ENCODE peak calls at places on chromosomes 16 and 17, in four cellular contexts. D is K562, B is HepG2, C is GM12878. I is an unnamed sample.

GRCh38 chr17:59963738-59964454 is 644 bp downstream of the RNFT1 start:
- DNase-seq in C (no peak), B (peak), D (peak), I (no peak)

GRCh38 chr17:80637286-80637703 is 92.7 kb downstream of the RPTOR start:
- DNase-seq in C (no peak), B (no peak), D (no peak), I (no peak)

GRCh38 chr16:55527885-55528284 is 19.0 kb downstream of the LPCAT2 start:
- DNase-seq in C (no peak), B (no peak), D (no peak), I (no peak)

GRCh38 chr17:14143678-14144077 is 74.4 kb downstream of the COX10 start:
- DNase-seq in B (no peak), C (no peak), D (no peak), I (no peak)

GRCh38 chr16:1706386-1707192 is 594 bp downstream of the MAPK8IP3 start:
- DNase-seq in C (no peak), B (no peak), D (peak), I (peak)

GRCh38 chr17:7790150-7790549 is 43.9 kb upstream of the KDM6B start:
- DNase-seq in C (no peak), B (no peak), D (no peak), I (no peak)

GRCh38 chr16:23258919-23259237 is 43.2 kb upstream of the SCNN1B start:
- DNase-seq in D (no peak), C (no peak), B (no peak), I (no peak)

GRCh38 chr17:78739331-78739853 is 42.7 kb downstream of the CYTH1 start:
- DNase-seq in D (no peak), C (peak), B (no peak), I (no peak)

GRCh38 chr17:42521666-42522262 is 14.3 kb upstream of the NAGLU start:
- DNase-seq in B (no peak), C (no peak), D (peak), I (no peak)

GRCh38 chr16:86805210-86805609 is 226.9 kb downstream of the FOXL1 start:
- DNase-seq in C (no peak), D (no peak), B (no peak), I (no peak)

GRCh38 chr17:35373984-35374765 is 754 bp upstream of the SLFN11 start:
- DNase-seq in D (no peak), C (no peak), B (no peak), I (peak)

GRCh38 chr17:2996208-2996855 is 67.1 kb downstream of the OR1D5 start:
- DNase-seq in B (no peak), C (no peak), D (no peak), I (no peak)

GRCh38 chr16:89845417-89845816 is 17.1 kb downstream of the SPIRE2 start:
- DNase-seq in D (no peak), C (no peak), B (no peak), I (no peak)

GRCh38 chr16:52741386-52741785 is 194.4 kb upstream of the TOX3 start:
- DNase-seq in C (no peak), B (no peak), D (no peak), I (peak)

GRCh38 chr17:45311406-45311761 is 5.4 kb downstream of the MAP3K14 start:
- DNase-seq in D (no peak), B (no peak), C (no peak), I (no peak)

GRCh38 chr16:79873825-79874224 is 273.3 kb upstream of the MAF start:
- DNase-seq in D (no peak), B (no peak), C (no peak), I (no peak)

GRCh38 chr17:19304209-19304608 is 58.3 kb downstream of the B9D1 start:
- DNase-seq in D (peak), B (peak), C (no peak), I (no peak)

GRCh38 chr17:31321481-31321880 is at the start of gene EVI2A:
- DNase-seq in C (peak), D (no peak), B (no peak), I (no peak)

GRCh38 chr16:75695708-75696107 is 5.6 kb downstream of the DUXB start:
- DNase-seq in B (peak), C (no peak), D (peak), I (no peak)

GRCh38 chr17:75113798-75114551 is 4.2 kb downstream of the ARMC7 start:
- DNase-seq in B (peak), C (no peak), D (peak), I (peak)

GRCh38 chr17:34721326-34721725 is 141.9 kb downstream of the TMEM132E start:
- DNase-seq in C (no peak), B (no peak), D (no peak), I (no peak)

GRCh38 chr17:66507982-66508760 is 205.8 kb downstream of the PRKCA start:
- DNase-seq in B (no peak), C (no peak), D (peak), I (no peak)

GRCh38 chr17:66702106-66702936 is 132.6 kb upstream of the CACNG5 start:
- DNase-seq in C (no peak), B (peak), D (no peak), I (no peak)

GRCh38 chr17:39737761-39738567 is at the start of gene GRB7:
- DNase-seq in C (no peak), B (peak), D (peak), I (peak)

GRCh38 chr17:12536021-12536420 is 129.7 kb upstream of the MYOCD start:
- DNase-seq in C (no peak), B (no peak), D (no peak), I (no peak)

GRCh38 chr17:1588781-1589585 is 26.4 kb upstream of the PITPNA start:
- DNase-seq in D (no peak), C (no peak), B (no peak), I (no peak)

GRCh38 chr17:11608396-11608795 is 10.1 kb downstream of the DNAH9 start:
- DNase-seq in B (peak), D (no peak), C (no peak), I (no peak)

GRCh38 chr16:22675745-22676540 is 138.0 kb upstream of the HS3ST2 start:
- DNase-seq in B (no peak), D (no peak), C (no peak), I (no peak)

GRCh38 chr17:75641343-75641742 is 8.1 kb downstream of the SMIM5 start:
- DNase-seq in D (no peak), B (no peak), C (no peak), I (no peak)

GRCh38 chr17:73646409-73647305 is 2.4 kb upstream of the SDK2 start:
- DNase-seq in C (no peak), B (peak), D (no peak), I (peak)

GRCh38 chr17:45813051-45813731 is 29.1 kb downstream of the CRHR1 start:
- DNase-seq in D (peak), C (no peak), B (no peak), I (peak)

DNA sequence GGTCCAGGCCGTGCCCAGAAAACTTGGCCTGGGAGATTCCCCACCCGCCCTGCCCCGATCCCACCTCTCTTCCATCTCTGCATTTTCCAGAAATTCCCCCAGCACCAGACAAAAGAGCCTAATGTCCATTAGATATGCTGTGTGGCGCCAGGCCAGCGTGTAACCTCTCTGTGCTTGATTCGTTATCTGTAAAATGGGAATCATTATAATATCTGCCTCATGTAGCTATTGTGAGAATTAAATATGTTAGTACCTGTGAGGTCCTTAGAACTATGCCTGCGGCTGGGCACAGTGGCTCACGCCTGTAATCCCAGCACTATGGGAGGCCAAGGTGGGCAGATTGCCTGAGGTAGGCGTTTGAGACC is 33.6 kb upstream of the IL21R start:
- DNase-seq in C (no peak), B (no peak), D (no peak), I (no peak)
- TF ChIP-seq CREM in C (no peak), B (no peak), D (no peak), I (no peak)

DNA sequence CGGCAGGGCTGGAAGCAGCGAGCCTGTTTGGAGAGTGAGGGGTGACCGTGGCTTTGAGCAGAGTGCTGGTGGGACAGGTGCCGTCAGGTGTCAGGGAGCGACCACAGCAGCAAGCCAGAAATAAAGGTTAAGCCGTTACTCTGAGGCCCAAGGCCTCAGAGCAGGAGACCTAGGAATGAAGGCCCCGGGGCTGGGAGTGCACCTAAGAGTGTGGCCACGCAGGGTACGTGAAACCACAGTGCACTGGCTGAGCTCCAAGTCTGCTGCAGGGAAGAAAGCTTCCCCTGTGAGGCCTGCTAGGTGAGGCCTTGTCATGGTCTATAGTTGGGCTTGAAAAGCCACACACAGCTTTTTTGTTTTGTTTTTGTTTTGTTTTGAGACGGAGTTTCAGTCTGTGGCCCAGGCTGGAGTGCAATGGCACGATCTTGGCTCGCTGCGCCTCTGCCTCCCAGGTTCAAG is 8.7 kb downstream of the CLUAP1 start:
- DNase-seq in D (no peak), B (no peak), C (peak), I (no peak)
- TF ChIP-seq CREM in D (no peak), B (no peak), C (peak), I (no peak)

GRCh38 chr16:85751665-85752501 is 987 bp upstream of the C16orf74 start:
- DNase-seq in D (no peak), C (no peak), B (no peak), I (no peak)

GRCh38 chr16:85752511-85753420 is 1.9 kb upstream of the C16orf74 start:
- DNase-seq in B (peak), D (peak), C (no peak), I (peak)

GRCh38 chr16:85750827-85751641 is at the start of gene C16orf74:
- DNase-seq in D (peak), B (no peak), C (no peak), I (peak)

GRCh38 chr16:85749686-85750020 is 1.2 kb downstream of the C16orf74 start:
- DNase-seq in D (no peak), B (no peak), C (no peak), I (no peak)

DNA sequence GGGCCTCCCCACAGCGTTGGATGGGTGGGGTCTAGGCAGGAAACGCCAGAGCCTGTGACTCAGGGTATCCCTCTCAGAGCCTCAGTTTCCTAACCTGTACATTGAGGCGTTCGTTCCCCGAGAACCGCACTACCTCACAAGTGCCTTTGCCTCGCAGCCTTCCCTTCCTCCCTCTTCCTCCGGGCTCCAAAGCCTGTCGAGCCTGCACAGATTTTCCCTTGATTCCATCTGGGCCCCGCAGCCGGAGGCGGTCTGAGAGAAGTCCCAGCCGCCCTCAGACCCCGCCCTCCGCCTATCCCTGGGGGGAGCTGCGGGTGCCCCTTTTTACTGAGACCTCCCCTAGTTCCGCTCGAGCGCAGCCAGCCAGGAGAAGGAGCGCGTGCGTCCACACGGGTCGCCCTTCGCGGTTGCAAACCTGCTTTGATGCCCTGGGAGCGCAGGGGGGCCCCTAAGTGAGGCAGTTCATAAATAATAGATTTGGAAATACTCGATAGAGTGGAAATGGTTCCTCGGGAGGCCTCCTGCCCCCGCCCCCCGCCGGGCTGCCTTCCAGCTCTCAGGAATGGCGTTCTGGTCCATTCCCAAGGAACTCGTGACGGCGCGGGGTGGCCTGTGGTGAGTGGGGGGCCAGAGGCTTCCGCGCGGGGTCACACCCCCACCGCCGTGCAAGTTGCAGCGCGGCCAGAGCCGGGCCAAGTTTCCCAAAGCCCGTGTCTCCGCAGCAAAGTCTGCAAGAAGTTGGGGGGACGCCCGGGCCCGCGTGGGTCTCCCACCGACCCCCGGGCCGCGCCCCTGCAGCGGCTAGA is 672 bp downstream of the C16orf74 start:
- DNase-seq in B (no peak), D (peak), C (no peak), I (peak)
- TF ChIP-seq CREM in B (no peak), D (no peak), C (no peak), I (no peak)

DNA sequence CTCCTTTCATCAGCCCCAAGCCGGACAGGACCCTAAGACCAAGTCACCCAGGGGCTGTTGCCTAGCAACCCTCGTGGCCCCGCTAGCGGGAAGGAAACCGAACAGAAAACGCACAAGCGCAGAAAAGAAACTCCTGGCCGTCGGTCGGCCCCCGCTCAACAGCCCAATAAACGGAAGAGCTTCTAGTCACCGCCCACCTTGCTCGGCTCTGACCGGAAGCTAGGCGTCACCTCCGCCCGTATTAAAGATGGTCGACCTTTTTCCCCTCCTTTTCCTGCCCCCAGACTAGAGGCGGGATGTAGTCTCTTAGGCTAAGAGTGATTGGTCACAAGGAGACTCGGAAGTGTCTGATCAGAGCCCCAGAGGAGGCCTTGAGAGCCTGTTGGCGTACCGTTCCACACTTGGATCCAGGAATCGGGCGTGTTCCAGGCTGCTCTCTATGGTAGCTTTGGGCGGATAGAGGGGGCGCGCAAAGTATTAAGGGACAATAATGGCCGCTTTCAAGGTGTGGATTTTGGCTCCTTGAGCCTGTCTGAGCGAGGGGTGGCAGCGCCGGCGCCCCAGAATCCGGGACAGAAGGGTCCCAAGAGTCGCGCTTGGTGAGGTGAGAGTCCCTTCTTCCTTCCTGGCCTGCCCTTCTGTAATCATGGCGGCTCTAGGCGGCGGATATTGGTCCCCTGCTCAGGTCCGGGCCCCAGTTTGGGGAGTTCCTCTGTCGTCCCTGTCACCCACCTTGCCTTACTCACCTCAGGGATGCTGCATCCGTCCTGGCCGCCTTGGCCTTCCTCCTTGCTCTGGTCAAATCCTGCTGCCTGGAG is at the start of the genes DHX38 and TXNL4B:
- DNase-seq in B (peak), C (peak), D (peak), I (peak)
- TF ChIP-seq CREM in B (peak), C (peak), D (peak), I (peak)

GRCh38 chr17:49996121-49996494 is 1.1 kb upstream of the DLX3 start:
- DNase-seq in C (no peak), B (no peak), D (no peak), I (no peak)

GRCh38 chr17:49997256-49997735 is 2.3 kb upstream of the DLX3 start:
- DNase-seq in D (no peak), B (no peak), C (no peak), I (no peak)

GRCh38 chr17:49995055-49995738 is at the start of gene DLX3:
- DNase-seq in B (no peak), C (no peak), D (no peak), I (peak)

GRCh38 chr17:49997773-49998703 is 3.0 kb upstream of the DLX3 start:
- DNase-seq in D (peak), B (peak), C (peak), I (peak)

GRCh38 chr17:49996495-49997255 is 1.7 kb upstream of the DLX3 start:
- DNase-seq in D (peak), B (no peak), C (no peak), I (peak)
- TF ChIP-seq CREM in D (peak), B (no peak), C (no peak), I (no peak)

GRCh38 chr16:57473906-57474305 is 11.4 kb downstream of the POLR2C start:
- DNase-seq in B (no peak), D (no peak), C (no peak), I (no peak)
- TF ChIP-seq CREM in B (no peak), D (no peak), C (no peak), I (no peak)

DNA sequence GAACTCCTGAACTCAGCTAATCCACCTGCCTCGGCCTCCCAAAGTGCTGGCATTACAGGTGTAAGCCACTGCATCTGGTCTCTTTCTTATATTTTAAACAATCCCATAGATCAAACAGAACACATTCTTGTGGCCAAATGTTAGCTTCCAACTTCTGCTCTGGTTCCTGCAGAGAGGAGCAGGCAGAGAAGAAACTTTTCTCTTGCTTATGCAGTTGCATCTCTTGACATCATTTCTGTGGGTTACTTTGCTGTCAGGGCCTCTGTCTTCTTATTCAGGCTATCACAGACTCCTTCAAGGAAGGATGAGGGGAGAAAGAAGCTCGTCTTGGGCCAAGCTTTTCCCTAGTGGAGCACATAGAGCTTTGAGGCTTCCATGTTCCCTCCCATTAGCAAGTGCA is 7.8 kb downstream of the HSD17B2 start:
- DNase-seq in C (no peak), B (no peak), D (no peak), I (no peak)
- TF ChIP-seq CREM in C (no peak), B (no peak), D (no peak), I (no peak)

GRCh38 chr16:9885457-9885856 is 296.8 kb downstream of the GRIN2A start:
- DNase-seq in D (no peak), B (no peak), C (no peak), I (no peak)
- TF ChIP-seq CREM in D (no peak), B (no peak), C (no peak), I (no peak)